ENCODE peak calls at places on chromosomes 2 and 18, in seven cellular contexts. T is omental fat pad; O is AG04450; P is foreskin keratinocyte; W is activated CD8-positive, alpha-beta T cell treated with anti-CD3 and anti-CD28 coated beads for 36 hours; Y is MM.1S; L is MCF 10A. F is an unnamed sample.

GRCh38 chr18:43122955-43123354 is 7.5 kb upstream of the RIT2 start:
- DNase-seq in T (no peak), O (no peak), P (no peak), W (no peak), Y (no peak), L (no peak), F (no peak)

GRCh38 chr2:27967076-27967475 is 76.5 kb downstream of the BABAM2 start:
- DNase-seq in T (no peak), O (no peak), P (no peak), W (no peak), Y (no peak), L (no peak), F (no peak)

GRCh38 chr2:180742809-180743208 is 237.6 kb upstream of the UBE2E3 start:
- DNase-seq in T (no peak), O (no peak), P (peak; percentile 83), W (no peak), Y (no peak), L (peak; percentile 76), F (no peak)

GRCh38 chr18:7601249-7601620 is 34.1 kb downstream of the PTPRM start:
- DNase-seq in T (no peak), O (no peak), P (peak; percentile 68), W (no peak), Y (peak; percentile 54), L (peak; percentile 69), F (no peak)

GRCh38 chr18:35892118-35892517 is 80.4 kb upstream of the RMP24 start:
- DNase-seq in T (no peak), O (no peak), P (no peak), W (no peak), Y (no peak), L (no peak), F (no peak)

GRCh38 chr2:25079050-25079635 is 37.3 kb downstream of the EFR3B start:
- DNase-seq in T (no peak), O (no peak), P (no peak), W (no peak), Y (no peak), L (no peak), F (no peak)

GRCh38 chr18:74013955-74014354 is 133.7 kb downstream of the FBXO15 start:
- DNase-seq in T (no peak), O (peak; percentile 18), P (peak; percentile 78), W (no peak), Y (no peak), L (peak; percentile 91), F (no peak)

GRCh38 chr2:43898134-43898957 is 59.6 kb downstream of the ABCG8 start:
- DNase-seq in T (no peak), O (no peak), P (no peak), W (no peak), Y (no peak), L (no peak), F (no peak)

GRCh38 chr2:71545572-71546274 is 92.4 kb downstream of the DYSF start:
- DNase-seq in T (no peak), O (peak; percentile 13), P (peak; percentile 24), W (peak; percentile 75), Y (peak; percentile 69), L (peak; percentile 63), F (peak; percentile 81)

GRCh38 chr2:216279459-216279858 is 92.8 kb downstream of the MARCHF4 start:
- DNase-seq in T (no peak), O (no peak), P (no peak), W (no peak), Y (no peak), L (no peak), F (no peak)

GRCh38 chr2:75238670-75239330 is 39.5 kb upstream of the TACR1 start:
- DNase-seq in T (no peak), O (peak; percentile 65), P (peak; percentile 83), W (no peak), Y (no peak), L (peak; percentile 50), F (no peak)

GRCh38 chr18:4144201-4144600 is 310.9 kb downstream of the DLGAP1 start:
- DNase-seq in T (no peak), O (no peak), P (no peak), W (no peak), Y (no peak), L (no peak), F (no peak)

GRCh38 chr18:42977982-42978595 is 137.4 kb downstream of the RIT2 start:
- DNase-seq in T (no peak), O (no peak), P (no peak), W (no peak), Y (no peak), L (no peak), F (no peak)

GRCh38 chr2:166090900-166091299 is 36.9 kb downstream of the SCN1A start:
- DNase-seq in T (no peak), O (no peak), P (no peak), W (no peak), Y (no peak), L (peak; percentile 48), F (no peak)

GRCh38 chr2:30915485-30915884 is 108.2 kb upstream of the CAPN13 start:
- DNase-seq in T (no peak), O (no peak), P (peak; percentile 32), W (peak; percentile 25), Y (no peak), L (peak; percentile 21), F (no peak)

GRCh38 chr2:176924909-176925548 is 287.6 kb upstream of the HNRNPA3 start:
- DNase-seq in T (no peak), O (no peak), P (peak; percentile 2), W (no peak), Y (no peak), L (peak; percentile 4), F (no peak)

GRCh38 chr2:183063083-183063482 is 15.5 kb upstream of the DUSP19 start:
- DNase-seq in T (no peak), O (no peak), P (peak; percentile 52), W (no peak), Y (peak; percentile 33), L (peak; percentile 13), F (peak; percentile 63)

GRCh38 chr2:219499058-219499307 is 292 bp downstream of the GMPPA start:
- DNase-seq in T (no peak), O (no peak), P (no peak), W (no peak), Y (no peak), L (no peak), F (no peak)

GRCh38 chr2:219499555-219499954 is 864 bp downstream of the GMPPA start:
- DNase-seq in T (no peak), O (no peak), P (no peak), W (no peak), Y (no peak), L (no peak), F (no peak)

GRCh38 chr2:219496781-219497494 is 1.8 kb upstream of the GMPPA start:
- DNase-seq in T (no peak), O (no peak), P (peak; percentile 24), W (no peak), Y (no peak), L (no peak), F (no peak)

GRCh38 chr2:219497495-219498279 is 1.0 kb upstream of the GMPPA start:
- DNase-seq in T (peak; percentile 70), O (peak; percentile 46), P (peak; percentile 48), W (peak; percentile 36), Y (no peak), L (peak; percentile 75), F (peak; percentile 85)

DNA sequence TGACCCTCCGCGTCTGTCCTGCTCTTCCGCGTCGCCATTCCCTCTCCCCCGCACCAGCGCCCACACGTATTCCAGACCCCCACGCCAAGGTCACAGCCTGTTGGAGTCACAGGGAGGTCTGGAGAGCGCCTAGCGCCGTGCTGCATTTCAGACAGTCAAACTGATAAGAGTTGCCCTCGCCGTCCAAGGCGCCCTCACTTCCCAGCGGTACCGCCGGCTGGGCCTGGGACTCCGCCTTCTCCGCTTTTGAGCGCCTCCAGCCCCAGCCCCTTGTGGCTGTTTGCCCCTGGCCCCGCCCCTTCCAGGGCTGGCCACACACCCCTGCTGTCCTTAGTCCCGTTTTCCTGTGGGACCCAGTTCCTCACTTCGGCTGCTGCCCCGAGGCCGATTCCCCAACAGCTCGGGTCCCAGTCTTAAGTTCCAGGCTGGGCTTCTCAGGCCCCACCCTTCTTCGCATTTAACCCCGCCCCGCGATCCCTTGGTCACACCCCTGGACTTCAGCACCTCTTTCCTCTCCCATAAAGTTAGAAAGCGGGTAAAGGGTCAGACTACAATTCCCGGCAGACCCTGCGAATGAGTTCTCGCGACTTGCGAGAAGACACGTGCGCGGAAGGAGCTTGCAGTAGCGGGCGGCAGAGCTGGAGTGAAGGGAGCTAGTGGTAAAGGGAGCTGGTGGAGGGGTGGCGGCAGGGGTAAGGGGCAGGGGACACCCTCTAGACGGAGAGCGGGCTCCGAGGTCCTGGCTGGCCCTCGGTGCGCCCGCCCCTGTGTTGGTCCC is at the start of gene GMPPA:
- DNase-seq in T (peak; percentile 94), O (peak; percentile 97), P (peak; percentile 97), W (peak; percentile 97), Y (peak; percentile 99), L (peak; percentile 99), F (peak; percentile 98)
- TF ChIP-seq CTCF in T (no peak), O (peak; percentile 7), P (no peak), W (no peak), Y (no peak), L (no peak), F (no peak)

DNA sequence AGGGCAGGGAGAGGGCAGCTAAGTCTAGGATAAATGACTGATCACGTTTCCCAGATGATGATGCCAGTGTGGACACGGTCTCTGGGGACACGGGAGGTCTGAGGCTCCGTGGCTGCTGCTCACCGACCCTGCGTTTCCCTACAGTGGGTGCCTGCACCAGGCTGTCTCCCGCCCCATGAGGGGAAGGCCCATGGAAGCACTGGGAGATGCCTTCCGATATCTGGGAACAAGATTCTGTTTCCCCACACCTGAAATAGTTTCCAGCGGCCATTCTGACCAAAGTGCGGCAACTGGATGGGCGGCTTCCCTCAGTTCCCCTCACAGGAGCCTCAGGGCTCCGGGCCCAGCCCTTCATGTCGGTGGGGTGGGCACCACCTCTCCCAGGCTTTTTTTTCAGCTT is 83.1 kb downstream of the EDAR start:
- DNase-seq in T (no peak), O (no peak), P (no peak), W (no peak), Y (no peak), L (no peak), F (no peak)
- TF ChIP-seq CTCF in T (no peak), O (no peak), P (no peak), W (no peak), Y (no peak), L (no peak), F (no peak)

GRCh38 chr2:201854221-201854801 is 48.0 kb downstream of the CDK15 start:
- DNase-seq in T (no peak), O (peak; percentile 93), P (peak; percentile 99), W (no peak), Y (no peak), L (peak; percentile 78), F (no peak)
- TF ChIP-seq CTCF in T (no peak), O (no peak), P (no peak), W (no peak), Y (no peak), L (no peak), F (no peak)

DNA sequence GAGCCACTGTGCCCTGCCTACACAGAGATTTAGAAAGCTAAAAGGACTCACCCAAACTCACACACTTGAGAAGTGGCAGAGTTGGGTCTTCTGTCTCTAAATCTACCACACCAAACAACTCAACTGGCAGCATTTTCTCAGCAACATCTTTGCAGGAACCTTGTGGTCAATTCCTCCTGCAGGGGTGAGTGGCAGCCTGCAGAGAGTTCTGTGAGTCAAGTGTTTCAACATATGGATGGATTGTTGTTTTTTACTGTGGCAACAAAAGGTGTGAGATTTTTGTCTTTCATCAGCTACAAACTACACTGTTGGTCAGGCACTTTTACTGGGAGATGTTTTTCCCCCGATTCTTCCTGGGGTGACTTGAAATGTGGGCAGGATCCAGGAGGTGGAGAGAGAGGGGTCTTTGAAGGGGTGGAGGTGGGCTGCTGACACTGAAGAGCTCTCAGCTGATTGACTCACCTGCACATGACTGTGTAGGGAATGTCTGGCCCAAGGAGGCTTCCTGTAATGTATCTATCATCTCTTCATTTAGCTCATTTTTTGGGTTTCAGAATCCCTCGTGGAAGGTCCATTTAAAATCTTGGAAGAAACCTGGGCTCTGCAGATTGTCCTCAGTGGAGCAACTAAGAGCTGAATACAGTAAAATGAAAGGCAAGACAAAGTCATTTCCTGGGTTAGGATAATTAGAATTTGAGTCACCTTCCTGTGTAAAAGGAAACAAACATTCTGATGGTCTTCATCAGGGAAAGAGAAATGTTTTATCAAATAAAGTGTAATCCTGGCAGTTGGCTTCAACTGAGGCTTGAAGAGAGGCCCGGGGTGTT is 98.6 kb downstream of the MSH2 start:
- DNase-seq in T (no peak), O (no peak), P (peak; percentile 78), W (peak; percentile 41), Y (no peak), L (peak; percentile 49), F (no peak)
- TF ChIP-seq CTCF in T (no peak), O (no peak), P (no peak), W (no peak), Y (no peak), L (no peak), F (no peak)

F was measured in GM20000.